ENCODE peak calls at places on chromosomes 2 and 18, in seven cellular contexts. W is left ventricle myocardium inferior, U is GM23338, P is fibroblast of lung, H is upper lobe of right lung, N is uterus, D is neuronal stem cell. L is an unnamed sample.

GRCh38 chr2:122663737-122664136 is 908.3 kb downstream of the TSN start:
- DNase-seq in W (no peak), U (no peak), P (no peak), H (no peak), N (no peak), D (no peak), L (no peak)

GRCh38 chr2:100691846-100692245 is 128.1 kb upstream of the NPAS2 start:
- DNase-seq in W (no peak), U (no peak), P (no peak), H (no peak), N (no peak), D (no peak), L (no peak)

GRCh38 chr2:42353792-42354429 is 7.1 kb downstream of the COX7A2L start:
- DNase-seq in W (no peak), U (no peak), P (no peak), H (no peak), N (no peak), D (no peak), L (no peak)

GRCh38 chr2:51289045-51289444 is 257.1 kb upstream of the NRXN1 start:
- DNase-seq in W (no peak), U (no peak), P (no peak), H (no peak), N (no peak), D (no peak), L (no peak)

GRCh38 chr2:85873679-85874078 is 15.1 kb downstream of the ST3GAL5 start:
- DNase-seq in W (no peak), U (peak; percentile 58), P (no peak), H (no peak), N (no peak), D (no peak), L (peak; percentile 39)

GRCh38 chr2:220090050-220090449 is 462.6 kb downstream of the SLC4A3 start:
- DNase-seq in W (no peak), U (no peak), P (no peak), H (no peak), N (no peak), D (no peak), L (no peak)

GRCh38 chr18:77077836-77078456 is 54.6 kb downstream of the MBP start:
- DNase-seq in W (no peak), U (no peak), P (peak; percentile 58), H (no peak), N (no peak), D (no peak), L (no peak)

GRCh38 chr2:127536707-127537106 is 1.2 kb downstream of the MYO7B start:
- DNase-seq in W (no peak), U (no peak), P (no peak), H (no peak), N (no peak), D (no peak), L (no peak)

GRCh38 chr2:240433973-240434727 is 1.3 kb upstream of the GPC1 start:
- DNase-seq in W (peak; percentile 16), U (no peak), P (peak; percentile 95), H (peak; percentile 67), N (peak; percentile 84), D (no peak), L (peak; percentile 100)

GRCh38 chr2:200421270-200421669 is 88.6 kb downstream of the KCTD18 start:
- DNase-seq in W (no peak), U (no peak), P (no peak), H (no peak), N (no peak), D (no peak), L (no peak)

GRCh38 chr2:67243919-67244318 is 153.2 kb upstream of the ETAA1 start:
- DNase-seq in W (no peak), U (no peak), P (no peak), H (no peak), N (no peak), D (no peak), L (no peak)

GRCh38 chr2:144975881-144976280 is 456.0 kb upstream of the ZEB2 start:
- DNase-seq in W (no peak), U (no peak), P (no peak), H (no peak), N (no peak), D (no peak), L (no peak)

GRCh38 chr2:38147333-38148121 is 71.6 kb upstream of the CYP1B1 start:
- DNase-seq in W (no peak), U (no peak), P (no peak), H (no peak), N (no peak), D (no peak), L (peak; percentile 41)

GRCh38 chr18:48065601-48065995 is 135.1 kb upstream of the SMAD2 start:
- DNase-seq in W (no peak), U (no peak), P (no peak), H (no peak), N (no peak), D (no peak), L (no peak)

GRCh38 chr18:13101659-13101992 is 110.5 kb downstream of the CEP192 start:
- DNase-seq in W (no peak), U (no peak), P (no peak), H (no peak), N (no peak), D (no peak), L (no peak)

GRCh38 chr2:198945496-198945895 is 512.2 kb downstream of the SATB2 start:
- DNase-seq in W (no peak), U (no peak), P (no peak), H (no peak), N (no peak), D (no peak), L (no peak)

DNA sequence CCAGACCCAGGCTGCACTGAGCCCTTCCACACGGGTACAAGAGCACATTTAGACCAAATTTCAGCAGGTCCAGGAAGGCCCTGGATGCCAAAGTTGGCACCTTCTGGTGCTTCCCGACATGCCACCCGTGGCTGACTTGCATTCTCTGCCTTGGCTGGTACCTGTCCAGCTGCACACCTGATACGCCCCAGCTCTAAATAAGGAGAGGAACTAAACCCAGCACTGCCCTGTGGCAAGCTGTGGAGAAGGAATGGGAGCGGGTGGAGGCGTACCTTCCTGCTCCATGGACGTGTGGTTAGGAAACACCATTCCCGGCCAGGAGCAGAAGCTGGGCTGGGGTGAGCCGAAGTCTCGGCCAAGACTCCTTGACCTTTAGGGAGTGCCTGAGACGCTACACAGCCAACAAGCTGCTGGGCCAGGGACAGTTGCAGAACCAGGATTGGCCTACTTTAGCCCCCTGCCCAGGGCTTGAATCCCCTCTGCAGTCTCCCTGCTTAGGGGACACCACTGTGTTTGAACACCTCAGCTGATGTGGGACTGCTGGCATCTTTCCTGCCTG is 86.5 kb upstream of the TAF1B start:
- DNase-seq in W (no peak), U (no peak), P (no peak), H (peak; percentile 58), N (no peak), D (no peak), L (peak; percentile 57)
- H3K4me1 ChIP-seq in W (peaks cover 73% of the 10 kb centered on the region), U (peaks cover 14% of the 10 kb centered on the region), P (peaks cover 29% of the 10 kb centered on the region), H (peaks cover 26% of the 10 kb centered on the region), N (no peaks in the 10 kb centered on the region), D (peaks cover 35% of the 10 kb centered on the region), L (peaks cover 32% of the 10 kb centered on the region)

DNA sequence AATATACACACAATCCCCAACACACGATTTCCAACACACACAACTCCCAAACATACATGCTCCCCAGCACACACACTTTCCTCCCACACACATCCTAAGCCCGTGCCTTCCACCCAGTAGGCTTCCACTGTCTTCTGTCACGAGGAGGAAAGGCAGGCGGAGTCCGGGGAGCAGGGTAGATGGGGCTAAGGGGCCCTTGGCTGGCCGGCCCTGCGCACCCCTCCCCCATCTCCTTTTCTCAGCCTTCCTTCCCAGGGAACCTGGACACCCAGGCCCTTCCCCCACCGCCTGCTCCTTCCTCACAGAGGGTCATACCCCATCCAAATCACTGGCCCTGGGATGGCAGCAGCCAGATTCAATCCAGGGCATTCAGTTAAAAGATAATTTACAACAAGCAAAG is 3.4 kb upstream of the PDCD1 start:
- DNase-seq in W (no peak), U (peak; percentile 44), P (no peak), H (no peak), N (no peak), D (no peak), L (peak; percentile 62)
- H3K4me1 ChIP-seq in W (peaks cover 30% of the 10 kb centered on the region), U (peaks cover 7% of the 10 kb centered on the region), P (peaks cover 2% of the 10 kb centered on the region), H (peaks cover 9% of the 10 kb centered on the region), N (no peaks in the 10 kb centered on the region), D (no peaks in the 10 kb centered on the region), L (no peaks in the 10 kb centered on the region)

DNA sequence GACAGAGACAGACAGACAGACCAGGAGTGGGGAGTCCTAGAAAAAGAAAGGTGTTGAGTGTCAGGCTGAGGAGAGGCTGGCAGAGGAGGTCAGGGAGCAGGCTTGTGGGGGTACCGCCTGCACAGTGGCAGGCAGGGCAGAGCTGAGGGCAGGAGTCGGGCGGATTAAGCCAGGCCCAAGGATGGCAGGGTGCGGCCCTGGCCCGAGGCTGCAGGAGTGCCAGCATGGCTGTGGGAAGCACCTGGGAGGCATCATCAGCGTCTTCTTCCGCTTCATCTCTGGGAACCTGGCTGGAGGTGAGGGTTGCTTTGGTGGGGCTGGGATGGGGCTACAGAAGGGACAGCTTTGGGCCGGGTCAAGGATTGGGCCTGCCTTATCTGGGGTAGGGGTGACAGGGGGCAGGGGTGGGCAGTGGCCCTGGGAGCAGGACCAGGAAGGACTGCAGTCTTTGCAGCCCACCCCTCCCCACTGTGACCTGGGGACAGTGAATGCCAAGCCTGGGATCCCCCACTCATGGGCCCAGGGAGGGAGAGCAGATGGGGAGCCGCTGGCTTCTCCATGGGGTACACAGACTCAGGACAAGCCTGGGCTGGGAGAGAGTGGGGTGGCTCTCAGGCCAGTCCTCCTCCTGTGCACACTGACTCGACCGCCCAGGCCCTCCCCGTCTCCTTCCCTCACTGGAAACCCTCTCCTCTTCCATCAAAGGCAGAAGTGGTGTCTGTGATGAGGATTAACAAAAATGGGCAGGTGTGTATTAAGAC is 20.7 kb downstream of the KCNIP3 start:
- DNase-seq in W (no peak), U (no peak), P (no peak), H (no peak), N (no peak), D (no peak), L (no peak)
- H3K4me1 ChIP-seq in W (no peaks in the 10 kb centered on the region), U (no peaks in the 10 kb centered on the region), P (peaks cover 2% of the 10 kb centered on the region), H (no peaks in the 10 kb centered on the region), N (no peaks in the 10 kb centered on the region), D (peaks cover 2% of the 10 kb centered on the region), L (peaks cover 29% of the 10 kb centered on the region)

GRCh38 chr18:59041296-59041695 is 98.4 kb upstream of the SEC11C start:
- DNase-seq in W (no peak), U (no peak), P (no peak), H (no peak), N (no peak), D (no peak), L (no peak)

GRCh38 chr18:59040770-59041148 is 98.9 kb upstream of the SEC11C start:
- DNase-seq in W (no peak), U (no peak), P (no peak), H (no peak), N (no peak), D (no peak), L (no peak)

GRCh38 chr18:59038295-59039039 is 101.2 kb upstream of the SEC11C start:
- DNase-seq in W (no peak), U (no peak), P (no peak), H (no peak), N (no peak), D (no peak), L (no peak)

GRCh38 chr18:59041819-59042476 is 97.7 kb upstream of the SEC11C start:
- DNase-seq in W (no peak), U (no peak), P (no peak), H (no peak), N (no peak), D (no peak), L (no peak)

DNA sequence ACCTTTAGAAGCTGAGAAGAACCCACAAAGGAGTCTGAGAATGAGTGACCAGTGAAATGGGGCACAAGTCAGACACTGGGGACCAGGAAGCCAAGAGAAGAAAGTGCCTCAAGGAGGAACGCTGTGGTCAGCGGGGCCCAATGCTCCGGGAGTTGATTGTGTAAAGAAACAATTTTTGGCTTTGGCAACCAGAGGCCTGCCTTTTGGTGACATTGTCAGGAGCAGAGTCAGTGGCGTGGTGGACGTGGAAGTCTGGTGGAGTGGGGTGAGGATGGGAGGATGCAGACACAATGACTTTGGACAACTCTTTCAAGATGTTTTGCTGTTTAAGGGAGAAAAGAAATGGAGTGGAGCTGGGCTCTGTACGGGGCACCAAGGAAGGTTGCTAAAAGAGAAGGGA is 100.2 kb upstream of the SEC11C start:
- DNase-seq in W (no peak), U (no peak), P (no peak), H (no peak), N (no peak), D (no peak), L (peak; percentile 49)
- H3K4me1 ChIP-seq in W (peaks cover 19% of the 10 kb centered on the region), U (no peaks in the 10 kb centered on the region), P (no peaks in the 10 kb centered on the region), H (peaks cover 10% of the 10 kb centered on the region), N (no peaks in the 10 kb centered on the region), D (no peaks in the 10 kb centered on the region), L (peaks cover 3% of the 10 kb centered on the region)

L was measured in osteoblast.